ENCODE peak calls at places on chromosomes 4 and X, in five cellular contexts. Z is brain microvascular endothelial cell, N is left lung, H is H9, U is thoracic aorta. P is an unnamed sample.
A peak's percentile ranks its signal among the peaks of the same experiment; 100 is the strongest.

GRCh38 chr4:7705062-7705461 is 234.6 kb downstream of the AFAP1 start:
- DNase-seq in N (peak; percentile 50), H (peak; percentile 69), U (no peak), Z (no peak), P (no peak)

GRCh38 chr4:139900964-139901376 is 235.4 kb downstream of the MGST2 start:
- DNase-seq in H (no peak), U (no peak), N (no peak), Z (no peak), P (peak; percentile 13)

GRCh38 chr4:187663076-187663475 is 332.5 kb upstream of the ZFP42 start:
- DNase-seq in U (no peak), H (no peak), Z (peak; percentile 9), N (no peak), P (no peak)

GRCh38 chrX:40383360-40383759 is 197.4 kb upstream of the ATP6AP2 start:
- DNase-seq in Z (no peak), H (peak; percentile 37), N (no peak), U (no peak), P (no peak)

GRCh38 chr4:153346563-153346962 is 2.1 kb downstream of the MND1 start:
- DNase-seq in N (no peak), Z (no peak), H (no peak), U (no peak), P (no peak)

GRCh38 chr4:111070390-111070789 is 447.5 kb upstream of the PITX2 start:
- DNase-seq in Z (no peak), N (no peak), H (no peak), U (no peak), P (no peak)

GRCh38 chr4:150794706-150795105 is 212.8 kb downstream of the MAB21L2 start:
- DNase-seq in H (no peak), N (no peak), U (no peak), Z (peak; percentile 59), P (no peak)

GRCh38 chrX:130645955-130646583 is 244.3 kb downstream of the RBMX2 start:
- DNase-seq in N (no peak), Z (no peak), U (no peak), H (no peak), P (no peak)

GRCh38 chr4:156961241-156962068 is 10.1 kb downstream of the PDGFC start:
- DNase-seq in H (no peak), Z (no peak), N (no peak), U (no peak), P (no peak)

GRCh38 chr4:124762956-124763355 is 50.4 kb upstream of the ANKRD50 start:
- DNase-seq in U (no peak), Z (no peak), N (no peak), H (no peak), P (no peak)

GRCh38 chr4:150140774-150141400 is 62.6 kb downstream of the DCLK2 start:
- DNase-seq in N (no peak), H (no peak), Z (peak; percentile 36), U (no peak), P (peak; percentile 50)

GRCh38 chrX:134761788-134762187 is 103.5 kb upstream of the PLAC1 start:
- DNase-seq in N (no peak), Z (no peak), U (no peak), H (no peak), P (no peak)

GRCh38 chr4:149999485-150000074 is 78.7 kb upstream of the DCLK2 start:
- DNase-seq in H (no peak), Z (peak; percentile 68), U (no peak), N (no peak), P (peak; percentile 55)

GRCh38 chrX:144219035-144219434 is 335.2 kb downstream of the UBE2NL start:
- DNase-seq in U (no peak), Z (no peak), H (peak; percentile 55), N (peak; percentile 21), P (peak; percentile 1)

GRCh38 chr4:78517050-78517652 is 34.4 kb upstream of the ANXA3 start:
- DNase-seq in U (no peak), Z (no peak), H (no peak), N (no peak), P (peak; percentile 26)

GRCh38 chr4:80216100-80216761 is 18.9 kb downstream of the PRDM8 start:
- DNase-seq in Z (no peak), H (no peak), N (no peak), U (no peak), P (no peak)

GRCh38 chr4:145760176-145760575 is 80.2 kb downstream of the C4orf51 start:
- DNase-seq in Z (no peak), H (no peak), U (no peak), N (no peak), P (no peak)

GRCh38 chr4:7335363-7336066 is 99.2 kb downstream of the PSAPL1 start:
- DNase-seq in H (peak; percentile 89), N (peak; percentile 88), Z (no peak), U (no peak), P (peak; percentile 25)

GRCh38 chr4:128379860-128380259 is 92.2 kb upstream of the PGRMC2 start:
- DNase-seq in Z (peak; percentile 14), N (no peak), U (no peak), H (peak; percentile 52), P (no peak)

GRCh38 chr4:127732623-127733199 is 2.5 kb downstream of the SLC25A31 start:
- DNase-seq in N (no peak), Z (peak; percentile 31), H (no peak), U (no peak), P (peak; percentile 56)

GRCh38 chr4:187602339-187603092 is 393.1 kb upstream of the ZFP42 start:
- DNase-seq in H (no peak), U (no peak), Z (peak; percentile 67), N (no peak), P (peak; percentile 20)

GRCh38 chrX:43958529-43958928 is 14.7 kb downstream of the NDP start:
- DNase-seq in U (no peak), H (peak; percentile 45), Z (peak; percentile 74), N (no peak), P (peak; percentile 54)
- TF ChIP-seq CTCF in U (peak; percentile 64), H (peak; percentile 76), Z (peak; percentile 76), N (peak; percentile 61), P (peak; percentile 65)

GRCh38 chrX:110448459-110448858 is 89.8 kb downstream of the RTL9 start:
- DNase-seq in U (no peak), H (peak; percentile 45), Z (no peak), N (no peak), P (no peak)

GRCh38 chrX:110440016-110440805 is 81.6 kb downstream of the RTL9 start:
- DNase-seq in H (no peak), N (no peak), Z (no peak), U (no peak), P (no peak)

GRCh38 chrX:110444996-110445395 is 86.3 kb downstream of the RTL9 start:
- DNase-seq in U (no peak), H (no peak), Z (no peak), N (no peak), P (no peak)

GRCh38 chrX:110437686-110438085 is 79.0 kb downstream of the RTL9 start:
- DNase-seq in H (no peak), U (no peak), N (no peak), Z (no peak), P (no peak)

GRCh38 chrX:110442631-110443030 is 84.0 kb downstream of the RTL9 start:
- DNase-seq in U (no peak), Z (peak; percentile 6), H (peak; percentile 71), N (no peak), P (peak; percentile 41)
- TF ChIP-seq CTCF in U (no peak), Z (peak; percentile 56), H (peak; percentile 69), N (no peak), P (no peak)

GRCh38 chrX:12767856-12768255 is 23.4 kb upstream of the PRPS2 start:
- DNase-seq in U (no peak), N (no peak), Z (no peak), H (no peak), P (no peak)

GRCh38 chrX:12770440-12770839 is 20.8 kb upstream of the PRPS2 start:
- DNase-seq in H (no peak), U (no peak), Z (no peak), N (no peak), P (peak; percentile 4)

DNA sequence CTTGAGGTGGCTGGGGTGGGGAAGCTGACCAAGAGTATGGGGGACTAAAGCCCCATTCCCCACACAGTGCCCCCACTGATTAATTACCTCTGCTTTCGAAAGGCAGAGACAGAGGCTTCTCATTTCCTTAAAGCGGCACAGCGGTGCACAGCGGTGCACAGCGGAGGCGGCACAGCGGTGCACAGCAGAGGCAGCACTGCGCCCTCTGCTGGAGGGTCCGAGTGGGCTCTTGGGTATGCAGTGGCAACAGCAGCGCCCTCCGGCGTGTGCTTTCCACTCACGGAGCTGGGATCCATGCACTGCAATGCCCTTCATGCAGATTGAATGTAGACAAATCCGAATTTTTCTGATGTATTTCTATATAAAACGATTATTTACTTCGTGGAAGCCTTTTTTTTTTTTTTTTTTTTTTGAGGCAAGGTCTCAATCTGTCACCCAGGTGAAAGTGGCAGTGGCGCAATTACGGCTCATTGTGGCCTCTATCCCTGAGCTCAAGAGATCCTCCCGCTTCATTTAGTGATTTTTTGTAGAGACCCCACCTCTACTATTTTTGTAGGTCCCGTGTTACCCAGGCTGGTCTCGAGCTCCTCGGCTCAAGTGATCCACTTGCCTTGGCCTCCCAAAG is 19.7 kb upstream of the PRPS2 start:
- DNase-seq in Z (peak; percentile 13), U (no peak), N (peak; percentile 89), H (peak; percentile 67), P (no peak)
- TF ChIP-seq CTCF in Z (peak; percentile 85), U (no peak), N (peak; percentile 42), H (peak; percentile 87), P (no peak)

DNA sequence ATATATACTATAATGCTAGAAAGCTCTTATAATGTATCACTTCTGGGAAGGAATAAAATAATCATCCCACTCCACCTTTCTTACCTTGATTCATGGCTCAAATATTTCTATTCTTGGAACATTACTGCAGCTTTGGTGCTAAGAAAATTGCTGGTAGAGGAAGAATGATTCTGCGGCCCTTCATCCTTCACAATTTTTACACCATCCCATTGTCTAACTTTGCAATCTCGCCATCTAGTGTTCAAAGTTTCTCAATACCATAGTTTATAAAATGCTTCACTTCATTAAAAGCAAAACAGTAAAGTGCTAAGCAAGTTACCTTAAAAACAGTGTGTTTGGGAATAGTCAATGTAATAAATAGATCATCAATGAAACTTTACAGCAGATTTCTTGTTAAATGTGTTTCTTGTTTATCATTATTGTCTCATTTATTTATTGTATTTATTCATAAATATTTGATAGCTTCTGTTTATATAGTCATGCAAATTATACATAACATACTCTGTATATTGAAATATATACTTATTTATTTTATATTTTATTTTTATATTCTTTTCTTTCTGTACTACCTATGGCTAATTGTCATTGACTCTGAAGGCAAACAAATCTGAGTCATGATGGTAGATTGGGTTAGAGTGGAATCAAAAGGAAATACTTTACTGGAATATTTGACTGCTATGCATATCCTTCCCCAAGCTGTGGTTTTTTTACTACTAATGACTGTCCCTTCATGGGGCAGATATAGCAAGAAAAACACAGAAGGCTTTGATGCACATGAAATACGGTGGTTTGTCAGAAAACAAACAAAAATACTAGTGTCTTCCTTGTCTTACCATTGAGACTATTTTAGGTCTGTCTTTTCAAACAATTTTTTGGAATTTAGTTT is 390.7 kb downstream of the MAPK10 start:
- DNase-seq in H (no peak), Z (peak; percentile 43), N (no peak), U (no peak), P (peak; percentile 25)
- TF ChIP-seq CTCF in H (peak; percentile 72), Z (peak; percentile 44), N (peak; percentile 32), U (peak; percentile 57), P (peak; percentile 66)

GRCh38 chr4:107151173-107151572 is 115.1 kb upstream of the DKK2 start:
- DNase-seq in Z (no peak), N (no peak), H (no peak), U (no peak), P (no peak)

GRCh38 chr4:107156443-107156842 is 120.3 kb upstream of the DKK2 start:
- DNase-seq in N (no peak), H (no peak), Z (no peak), U (no peak), P (no peak)

GRCh38 chr4:107153956-107154355 is 117.8 kb upstream of the DKK2 start:
- DNase-seq in U (no peak), N (no peak), H (no peak), Z (no peak), P (no peak)

GRCh38 chr4:107155366-107155765 is 119.3 kb upstream of the DKK2 start:
- DNase-seq in U (no peak), Z (no peak), N (no peak), H (no peak), P (no peak)

GRCh38 chr4:107153228-107153627 is 117.1 kb upstream of the DKK2 start:
- DNase-seq in H (peak; percentile 72), N (no peak), Z (no peak), U (no peak), P (no peak)
- TF ChIP-seq CTCF in H (peak; percentile 70), N (no peak), Z (peak; percentile 53), U (no peak), P (no peak)

P was measured in RWPE1.